ENCODE peak calls at places on chromosome 7, in six cellular contexts. One of them, this sample, is unnamed.

GRCh38 chr7:50595538-50596102 is 30.4 kb upstream of the DDC start:
- DNase-seq in adrenal gland: peak; percentile 64
- DNase-seq in activated CD4-positive, alpha-beta T cell treated with anti-CD3 and anti-CD28 coated beads, Interleukin-2, amount 50 U/mL, for 4 hours: no peak
- DNase-seq in AG04449: no peak
- DNase-seq in NCI-H1092: peak; percentile 61
- DNase-seq in cardiac fibroblast: peak; percentile 81
- DNase-seq in this sample: peak; percentile 7

GRCh38 chr7:29255839-29256782 is 61.5 kb downstream of the CHN2 start:
- DNase-seq in NCI-H1092: no peak
- DNase-seq in activated CD4-positive, alpha-beta T cell treated with anti-CD3 and anti-CD28 coated beads, Interleukin-2, amount 50 U/mL, for 4 hours: no peak
- DNase-seq in adrenal gland: no peak
- DNase-seq in cardiac fibroblast: peak; percentile 17
- DNase-seq in AG04449: no peak
- DNase-seq in this sample: no peak

GRCh38 chr7:11328309-11328708 is 354.6 kb downstream of the PHF14 start:
- DNase-seq in adrenal gland: no peak
- DNase-seq in cardiac fibroblast: no peak
- DNase-seq in activated CD4-positive, alpha-beta T cell treated with anti-CD3 and anti-CD28 coated beads, Interleukin-2, amount 50 U/mL, for 4 hours: no peak
- DNase-seq in AG04449: no peak
- DNase-seq in NCI-H1092: no peak
- DNase-seq in this sample: no peak

GRCh38 chr7:117212969-117213877 is 109.6 kb downstream of the WNT2 start:
- DNase-seq in adrenal gland: peak; percentile 69
- DNase-seq in NCI-H1092: peak; percentile 68
- DNase-seq in cardiac fibroblast: peak; percentile 74
- DNase-seq in AG04449: no peak
- DNase-seq in activated CD4-positive, alpha-beta T cell treated with anti-CD3 and anti-CD28 coated beads, Interleukin-2, amount 50 U/mL, for 4 hours: peak; percentile 5
- DNase-seq in this sample: peak; percentile 23

GRCh38 chr7:80287400-80288174 is 153.0 kb downstream of the GNAI1 start:
- DNase-seq in NCI-H1092: no peak
- DNase-seq in activated CD4-positive, alpha-beta T cell treated with anti-CD3 and anti-CD28 coated beads, Interleukin-2, amount 50 U/mL, for 4 hours: no peak
- DNase-seq in adrenal gland: no peak
- DNase-seq in AG04449: no peak
- DNase-seq in cardiac fibroblast: no peak
- DNase-seq in this sample: no peak

GRCh38 chr7:126445991-126446390 is 806.8 kb downstream of the GRM8 start:
- DNase-seq in activated CD4-positive, alpha-beta T cell treated with anti-CD3 and anti-CD28 coated beads, Interleukin-2, amount 50 U/mL, for 4 hours: no peak
- DNase-seq in AG04449: no peak
- DNase-seq in adrenal gland: no peak
- DNase-seq in cardiac fibroblast: no peak
- DNase-seq in NCI-H1092: no peak
- DNase-seq in this sample: no peak

GRCh38 chr7:96685755-96686154 is 23.9 kb downstream of the SEM1 start:
- DNase-seq in NCI-H1092: no peak
- DNase-seq in activated CD4-positive, alpha-beta T cell treated with anti-CD3 and anti-CD28 coated beads, Interleukin-2, amount 50 U/mL, for 4 hours: no peak
- DNase-seq in adrenal gland: no peak
- DNase-seq in AG04449: no peak
- DNase-seq in cardiac fibroblast: no peak
- DNase-seq in this sample: no peak

GRCh38 chr7:38858281-38858884 is 50.6 kb downstream of the VPS41 start:
- DNase-seq in cardiac fibroblast: peak; percentile 42
- DNase-seq in activated CD4-positive, alpha-beta T cell treated with anti-CD3 and anti-CD28 coated beads, Interleukin-2, amount 50 U/mL, for 4 hours: no peak
- DNase-seq in adrenal gland: no peak
- DNase-seq in AG04449: no peak
- DNase-seq in NCI-H1092: peak; percentile 8
- DNase-seq in this sample: peak; percentile 83

GRCh38 chr7:65924193-65924592 is 51.3 kb downstream of the VKORC1L1 start:
- DNase-seq in activated CD4-positive, alpha-beta T cell treated with anti-CD3 and anti-CD28 coated beads, Interleukin-2, amount 50 U/mL, for 4 hours: no peak
- DNase-seq in cardiac fibroblast: no peak
- DNase-seq in adrenal gland: no peak
- DNase-seq in AG04449: no peak
- DNase-seq in NCI-H1092: no peak
- DNase-seq in this sample: no peak

GRCh38 chr7:1290262-1291039 is 57.8 kb downstream of the UNCX start:
- DNase-seq in activated CD4-positive, alpha-beta T cell treated with anti-CD3 and anti-CD28 coated beads, Interleukin-2, amount 50 U/mL, for 4 hours: no peak
- DNase-seq in AG04449: no peak
- DNase-seq in cardiac fibroblast: peak; percentile 35
- DNase-seq in NCI-H1092: peak; percentile 46
- DNase-seq in adrenal gland: peak; percentile 4
- DNase-seq in this sample: peak; percentile 14

GRCh38 chr7:139855498-139856270 is 26.6 kb downstream of the TBXAS1 start:
- DNase-seq in NCI-H1092: no peak
- DNase-seq in adrenal gland: peak; percentile 44
- DNase-seq in activated CD4-positive, alpha-beta T cell treated with anti-CD3 and anti-CD28 coated beads, Interleukin-2, amount 50 U/mL, for 4 hours: no peak
- DNase-seq in cardiac fibroblast: peak; percentile 52
- DNase-seq in AG04449: no peak
- DNase-seq in this sample: no peak

GRCh38 chr7:116895849-116896248 is 33.5 kb downstream of the CAPZA2 start:
- DNase-seq in activated CD4-positive, alpha-beta T cell treated with anti-CD3 and anti-CD28 coated beads, Interleukin-2, amount 50 U/mL, for 4 hours: no peak
- DNase-seq in cardiac fibroblast: no peak
- DNase-seq in NCI-H1092: no peak
- DNase-seq in AG04449: no peak
- DNase-seq in adrenal gland: no peak
- DNase-seq in this sample: no peak

GRCh38 chr7:99004216-99004615 is 125.9 kb downstream of the TRRAP start:
- DNase-seq in AG04449: no peak
- DNase-seq in activated CD4-positive, alpha-beta T cell treated with anti-CD3 and anti-CD28 coated beads, Interleukin-2, amount 50 U/mL, for 4 hours: no peak
- DNase-seq in adrenal gland: no peak
- DNase-seq in NCI-H1092: no peak
- DNase-seq in cardiac fibroblast: peak; percentile 4
- DNase-seq in this sample: no peak

GRCh38 chr7:27046854-27047549 is 48.8 kb downstream of the HOXA1 start:
- DNase-seq in AG04449: no peak
- DNase-seq in activated CD4-positive, alpha-beta T cell treated with anti-CD3 and anti-CD28 coated beads, Interleukin-2, amount 50 U/mL, for 4 hours: no peak
- DNase-seq in adrenal gland: no peak
- DNase-seq in NCI-H1092: no peak
- DNase-seq in cardiac fibroblast: peak; percentile 13
- DNase-seq in this sample: no peak

GRCh38 chr7:45689011-45689796 is 115.0 kb downstream of the ADCY1 start:
- DNase-seq in NCI-H1092: no peak
- DNase-seq in activated CD4-positive, alpha-beta T cell treated with anti-CD3 and anti-CD28 coated beads, Interleukin-2, amount 50 U/mL, for 4 hours: no peak
- DNase-seq in cardiac fibroblast: peak; percentile 36
- DNase-seq in AG04449: peak; percentile 31
- DNase-seq in adrenal gland: no peak
- DNase-seq in this sample: peak; percentile 50

GRCh38 chr7:101550641-101551531 is 78.2 kb downstream of the MYL10 start:
- DNase-seq in cardiac fibroblast: no peak
- DNase-seq in NCI-H1092: no peak
- DNase-seq in adrenal gland: no peak
- DNase-seq in AG04449: no peak
- DNase-seq in activated CD4-positive, alpha-beta T cell treated with anti-CD3 and anti-CD28 coated beads, Interleukin-2, amount 50 U/mL, for 4 hours: no peak
- DNase-seq in this sample: peak; percentile 27

GRCh38 chr7:153188630-153189029 is 429.1 kb downstream of the ACTR3B start:
- DNase-seq in adrenal gland: no peak
- DNase-seq in NCI-H1092: no peak
- DNase-seq in activated CD4-positive, alpha-beta T cell treated with anti-CD3 and anti-CD28 coated beads, Interleukin-2, amount 50 U/mL, for 4 hours: no peak
- DNase-seq in cardiac fibroblast: no peak
- DNase-seq in AG04449: no peak
- DNase-seq in this sample: no peak

GRCh38 chr7:6379881-6380280 is 67.9 kb downstream of the DAGLB start:
- DNase-seq in cardiac fibroblast: no peak
- DNase-seq in adrenal gland: no peak
- DNase-seq in AG04449: no peak
- DNase-seq in NCI-H1092: no peak
- DNase-seq in activated CD4-positive, alpha-beta T cell treated with anti-CD3 and anti-CD28 coated beads, Interleukin-2, amount 50 U/mL, for 4 hours: no peak
- DNase-seq in this sample: no peak

GRCh38 chr7:35630573-35630972 is 64.4 kb downstream of the HERPUD2 start:
- DNase-seq in NCI-H1092: no peak
- DNase-seq in cardiac fibroblast: peak; percentile 60
- DNase-seq in activated CD4-positive, alpha-beta T cell treated with anti-CD3 and anti-CD28 coated beads, Interleukin-2, amount 50 U/mL, for 4 hours: no peak
- DNase-seq in AG04449: peak; percentile 14
- DNase-seq in adrenal gland: no peak
- DNase-seq in this sample: peak; percentile 47